ENCODE peak calls at places on chromosome 12, in four cellular contexts. Z is HepG2, L is HCT116, B is GM12878. N is an unnamed sample.

GRCh38 chr12:58888131-58888783 is 32.0 kb downstream of the LRIG3 start:
- DNase-seq in Z (no peak), L (no peak), B (no peak), N (no peak)

GRCh38 chr12:77122661-77123060 is 57.3 kb upstream of the E2F7 start:
- DNase-seq in Z (no peak), L (no peak), B (no peak), N (no peak)

GRCh38 chr12:72267974-72268373 is 4.2 kb upstream of the TRHDE start:
- DNase-seq in Z (no peak), L (no peak), B (no peak), N (peak; percentile 28)

GRCh38 chr12:121224591-121224990 is 14.7 kb downstream of the P2RX4 start:
- DNase-seq in Z (no peak), L (no peak), B (no peak), N (no peak)

GRCh38 chr12:132194556-132194955 is 50.3 kb downstream of the NOC4L start:
- DNase-seq in Z (no peak), L (no peak), B (no peak), N (no peak)

GRCh38 chr12:131218291-131219172 is 264.8 kb downstream of the ADGRD1 start:
- DNase-seq in Z (no peak), L (no peak), B (no peak), N (peak; percentile 70)

GRCh38 chr12:63940295-63940997 is 95.9 kb downstream of the SRGAP1 start:
- DNase-seq in Z (no peak), L (no peak), B (no peak), N (no peak)

GRCh38 chr12:50256761-50257160 is 26.6 kb downstream of the LIMA1 start:
- DNase-seq in Z (no peak), L (no peak), B (no peak), N (no peak)

GRCh38 chr12:47778842-47779241 is 5.8 kb downstream of the SLC48A1 start:
- DNase-seq in Z (no peak), L (no peak), B (no peak), N (no peak)

GRCh38 chr12:79618848-79619404 is 71.8 kb downstream of the PAWR start:
- DNase-seq in Z (no peak), L (no peak), B (no peak), N (no peak)

GRCh38 chr12:79629561-79629960 is 61.2 kb downstream of the PAWR start:
- DNase-seq in Z (no peak), L (no peak), B (no peak), N (no peak)

GRCh38 chr12:79624378-79624777 is 66.4 kb downstream of the PAWR start:
- DNase-seq in Z (no peak), L (no peak), B (no peak), N (no peak)
- TF ChIP-seq JUND in Z (no peak), L (no peak), B (no peak), N (no peak)

GRCh38 chr12:75852143-75852542 is 179.4 kb downstream of the PHLDA1 start:
- DNase-seq in Z (no peak), L (no peak), B (no peak), N (no peak)
- TF ChIP-seq JUND in Z (no peak), L (no peak), B (no peak), N (no peak)

GRCh38 chr12:18454330-18454729 is 193.0 kb downstream of the PIK3C2G start:
- DNase-seq in Z (no peak), L (no peak), B (no peak), N (no peak)
- TF ChIP-seq JUND in Z (no peak), L (no peak), B (no peak), N (no peak)

GRCh38 chr12:1496162-1496925 is 98.0 kb downstream of the FBXL14 start:
- DNase-seq in Z (no peak), L (no peak), B (no peak), N (peak; percentile 45)
- TF ChIP-seq JUND in Z (no peak), L (no peak), B (no peak), N (no peak)

GRCh38 chr12:88223519-88223918 is 81.4 kb downstream of the TMTC3 start:
- DNase-seq in Z (no peak), L (no peak), B (no peak), N (no peak)

GRCh38 chr12:88219861-88220260 is 77.8 kb downstream of the TMTC3 start:
- DNase-seq in Z (no peak), L (no peak), B (no peak), N (no peak)

GRCh38 chr12:88218293-88218692 is 76.2 kb downstream of the TMTC3 start:
- DNase-seq in Z (no peak), L (no peak), B (no peak), N (no peak)
- TF ChIP-seq JUND in Z (no peak), L (no peak), B (no peak), N (no peak)

GRCh38 chr12:103978384-103978982 is 12.8 kb downstream of the TDG start:
- DNase-seq in Z (no peak), L (no peak), B (no peak), N (no peak)
- TF ChIP-seq JUND in Z (no peak), L (no peak), B (no peak), N (no peak)